ENCODE peak calls at places on chromosomes 7 and 10, in five cellular contexts. M is SK-N-SH; I is effector CD4-positive, alpha-beta T cell; N is left colon; G is heart right ventricle. W is an unnamed sample.

GRCh38 chr10:133230387-133231195 is 574 bp downstream of the UTF1 start:
- DNase-seq in M (no peak), I (no peak), N (no peak), G (peak), W (no peak)

GRCh38 chr7:131223151-131223550 is 104.5 kb upstream of the MKLN1 start:
- DNase-seq in M (no peak), I (no peak), N (no peak), G (no peak), W (no peak)

GRCh38 chr10:61612009-61612408 is 50.7 kb upstream of the CABCOCO1 start:
- DNase-seq in M (no peak), I (no peak), N (no peak), G (no peak), W (peak)

GRCh38 chr10:100025528-100026070 is 15.9 kb upstream of the DNMBP start:
- DNase-seq in M (no peak), I (no peak), N (no peak), G (no peak), W (no peak)

GRCh38 chr7:70681111-70681846 is 450.7 kb upstream of the GALNT17 start:
- DNase-seq in M (no peak), I (no peak), N (no peak), G (no peak), W (no peak)

GRCh38 chr10:71187600-71187999 is 24.8 kb upstream of the UNC5B start:
- DNase-seq in M (no peak), I (no peak), N (no peak), G (no peak), W (peak)

GRCh38 chr10:16545126-16545736 is 23.6 kb upstream of the C1QL3 start:
- DNase-seq in M (peak), I (no peak), N (no peak), G (no peak), W (no peak)

GRCh38 chr10:18918545-18918944 is 130.1 kb upstream of the MALRD1 start:
- DNase-seq in M (no peak), I (no peak), N (no peak), G (no peak), W (no peak)

GRCh38 chr7:45082031-45082830 is 6.5 kb downstream of the NACAD start:
- DNase-seq in M (peak), I (no peak), N (peak), G (no peak), W (no peak)

GRCh38 chr7:74064696-74065095 is 18.9 kb upstream of the LIMK1 start:
- DNase-seq in M (no peak), I (no peak), N (no peak), G (no peak), W (no peak)

GRCh38 chr10:42367532-42368230 is 270.7 kb downstream of the ZNF33B start:
- DNase-seq in M (peak), I (no peak), N (peak), G (peak), W (peak)

GRCh38 chr10:63431962-63432797 is 33.6 kb downstream of the JMJD1C start:
- DNase-seq in M (no peak), I (no peak), N (no peak), G (no peak), W (no peak)

GRCh38 chr7:47693161-47693740 is 111.3 kb upstream of the TNS3 start:
- DNase-seq in M (no peak), I (no peak), N (no peak), G (no peak), W (no peak)

GRCh38 chr10:49595713-49596492 is 14.2 kb upstream of the SLC18A3 start:
- DNase-seq in M (no peak), I (no peak), N (no peak), G (no peak), W (no peak)

GRCh38 chr10:62779487-62780248 is 24.9 kb upstream of the ADO start:
- DNase-seq in M (no peak), I (peak), N (no peak), G (no peak), W (no peak)

W was measured in pancreas.